ENCODE peak calls at places on chromosome 1, in ten cellular contexts. A is tibial artery; R is Peyer's patch; V is endodermal cell; Y is fibroblast of lung; D is lower lobe of right lung; L is CD4-positive, CD25-positive, alpha-beta regulatory T cell; C is effector memory CD4-positive, alpha-beta T cell; Z is Caco-2; F is GM23338. X is an unnamed sample.
A peak's percentile ranks its signal among the peaks of the same experiment; 100 is the strongest.

GRCh38 chr1:201503397-201504176 is 3.3 kb downstream of the CSRP1 start:
- DNase-seq in L (no peak), Y (peak; percentile 99), A (peak; percentile 89), R (peak; percentile 62), Z (peak; percentile 92), V (peak; percentile 82), C (no peak), F (peak; percentile 73), D (no peak), X (peak; percentile 62)

GRCh38 chr1:44995467-44996238 is 9.3 kb upstream of the EIF2B3 start:
- DNase-seq in C (no peak), R (no peak), D (no peak), Y (no peak), A (no peak), F (no peak), V (no peak), L (no peak), Z (no peak), X (no peak)

GRCh38 chr1:109639063-109639840 is 16.6 kb upstream of the GSTM4 start:
- DNase-seq in R (no peak), Y (no peak), C (no peak), D (no peak), F (no peak), V (peak; percentile 49), Z (no peak), A (peak; percentile 45), L (no peak), X (no peak)

GRCh38 chr1:220511785-220512184 is 16.2 kb upstream of the MARK1 start:
- DNase-seq in A (no peak), L (no peak), D (peak; percentile 49), F (peak; percentile 79), C (no peak), R (no peak), Y (no peak), V (peak; percentile 83), Z (peak; percentile 45), X (no peak)

GRCh38 chr1:234601217-234602017 is 8.6 kb downstream of the IRF2BP2 start:
- DNase-seq in A (no peak), D (no peak), R (no peak), L (peak; percentile 54), C (peak; percentile 42), Y (peak; percentile 52), F (peak; percentile 54), Z (no peak), V (no peak), X (no peak)

GRCh38 chr1:160795951-160796383 is at the start of gene LY9:
- DNase-seq in Z (no peak), V (no peak), R (peak; percentile 94), Y (no peak), A (no peak), D (no peak), C (peak; percentile 76), F (no peak), L (peak; percentile 74), X (no peak)

GRCh38 chr1:117646956-117647355 is 41.1 kb downstream of the TENT5C start:
- DNase-seq in V (no peak), Y (no peak), R (peak; percentile 36), C (no peak), A (no peak), D (no peak), L (no peak), Z (no peak), F (no peak), X (no peak)

GRCh38 chr1:75502776-75503175 is 108.1 kb downstream of the SLC44A5 start:
- DNase-seq in Z (no peak), C (no peak), D (no peak), A (no peak), R (no peak), V (no peak), L (no peak), F (no peak), Y (peak; percentile 91), X (no peak)

GRCh38 chr1:95117207-95118018 is at the start of gene TLCD4:
- DNase-seq in A (peak; percentile 77), V (peak; percentile 91), L (peak; percentile 11), Z (peak; percentile 58), R (peak; percentile 71), C (peak; percentile 3), D (peak; percentile 78), Y (peak; percentile 47), F (peak; percentile 88), X (no peak)

GRCh38 chr1:203506821-203507220 is 12.9 kb downstream of the OPTC start:
- DNase-seq in C (no peak), A (no peak), D (no peak), R (no peak), Y (no peak), V (no peak), Z (no peak), L (no peak), F (no peak), X (no peak)

GRCh38 chr1:207933205-207933800 is 22.4 kb upstream of the CD34 start:
- DNase-seq in Y (no peak), V (no peak), A (no peak), F (no peak), D (no peak), L (no peak), C (no peak), R (no peak), Z (no peak), X (no peak)

GRCh38 chr1:20932437-20932977 is 145.4 kb upstream of the HP1BP3 start:
- DNase-seq in C (no peak), V (no peak), R (no peak), A (no peak), L (no peak), D (no peak), Y (no peak), Z (no peak), F (no peak), X (no peak)

GRCh38 chr1:11768821-11769220 is 6.8 kb downstream of the C1orf167 start:
- DNase-seq in Y (no peak), R (no peak), F (peak; percentile 26), Z (peak; percentile 66), D (no peak), C (no peak), A (no peak), L (no peak), V (no peak), X (no peak)

GRCh38 chr1:2209400-2210083 is 15.0 kb upstream of the FAAP20 start:
- DNase-seq in F (no peak), V (peak; percentile 61), L (no peak), R (no peak), D (no peak), A (peak; percentile 72), Z (no peak), Y (no peak), C (no peak), X (no peak)

GRCh38 chr1:20496241-20496661 is 10.2 kb upstream of the CAMK2N1 start:
- DNase-seq in V (no peak), L (no peak), C (no peak), D (no peak), Y (peak; percentile 90), F (no peak), A (peak; percentile 16), R (no peak), Z (no peak), X (no peak)

GRCh38 chr1:196723325-196724185 is 51.1 kb upstream of the CFHR3 start:
- DNase-seq in Y (no peak), F (peak; percentile 92), D (no peak), V (peak; percentile 94), Z (peak; percentile 74), R (peak; percentile 73), C (peak; percentile 24), A (no peak), L (no peak), X (no peak)

GRCh38 chr1:163970699-163971098 is 588.3 kb upstream of the PBX1 start:
- DNase-seq in A (no peak), Z (no peak), L (no peak), V (no peak), C (no peak), R (no peak), Y (no peak), D (no peak), F (no peak), X (no peak)

DNA sequence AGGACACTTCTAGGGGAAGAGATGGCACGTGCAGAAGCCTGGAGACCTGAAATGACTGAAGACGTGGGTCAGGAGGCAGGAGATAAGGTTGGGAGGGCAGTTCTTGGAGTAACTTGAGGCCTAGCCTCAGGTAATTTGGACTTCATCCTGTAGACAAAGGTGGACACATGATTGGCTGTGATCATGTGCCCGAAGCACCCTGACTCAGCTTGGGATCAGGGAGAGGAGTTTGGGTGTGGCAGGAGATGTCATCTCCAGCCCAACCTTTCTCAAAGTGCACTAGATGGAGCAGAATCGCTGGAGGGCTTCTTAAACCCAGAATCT is 1.5 kb downstream of the SLC66A1 start:
- DNase-seq in V (no peak), F (no peak), Z (no peak), C (no peak), D (no peak), Y (no peak), L (no peak), R (peak; percentile 65), A (no peak), X (no peak)
- H3K4me1 ChIP-seq in V (peaks cover 3% of the 10 kb centered on the region), F (peaks cover 8% of the 10 kb centered on the region), Z (no peaks in the 10 kb centered on the region), C (peaks cover 15% of the 10 kb centered on the region), D (peaks cover 46% of the 10 kb centered on the region), Y (peaks cover 24% of the 10 kb centered on the region), L (peaks cover 26% of the 10 kb centered on the region), R (no peaks in the 10 kb centered on the region), A (peaks cover 22% of the 10 kb centered on the region), X (peaks cover 34% of the 10 kb centered on the region)

DNA sequence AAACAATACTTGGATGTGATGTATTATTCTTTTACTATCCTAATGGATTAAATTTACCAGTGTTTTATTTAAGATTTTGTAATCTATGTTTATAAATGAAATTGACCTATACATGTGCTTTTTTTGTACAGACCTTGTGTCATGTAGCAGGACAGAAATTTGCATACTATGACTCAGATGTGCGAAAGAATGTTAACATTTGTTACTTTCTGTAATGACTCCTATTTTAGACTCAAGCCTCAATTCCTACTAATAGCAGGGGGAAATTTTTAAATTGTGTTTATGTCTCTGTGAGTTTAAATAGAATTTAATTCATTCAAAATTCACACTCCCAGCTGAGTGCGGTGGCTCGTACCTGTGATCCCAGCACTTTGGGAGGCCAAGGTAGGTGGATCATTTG is 21.8 kb upstream of the RIMKLA start:
- DNase-seq in C (no peak), L (no peak), D (no peak), Y (no peak), F (no peak), A (no peak), V (no peak), R (no peak), Z (no peak), X (no peak)
- H3K4me1 ChIP-seq in C (no peaks in the 10 kb centered on the region), L (no peaks in the 10 kb centered on the region), D (no peaks in the 10 kb centered on the region), Y (no peaks in the 10 kb centered on the region), F (no peaks in the 10 kb centered on the region), A (no peaks in the 10 kb centered on the region), V (no peaks in the 10 kb centered on the region), R (no peaks in the 10 kb centered on the region), Z (no peaks in the 10 kb centered on the region), X (no peaks in the 10 kb centered on the region)

DNA sequence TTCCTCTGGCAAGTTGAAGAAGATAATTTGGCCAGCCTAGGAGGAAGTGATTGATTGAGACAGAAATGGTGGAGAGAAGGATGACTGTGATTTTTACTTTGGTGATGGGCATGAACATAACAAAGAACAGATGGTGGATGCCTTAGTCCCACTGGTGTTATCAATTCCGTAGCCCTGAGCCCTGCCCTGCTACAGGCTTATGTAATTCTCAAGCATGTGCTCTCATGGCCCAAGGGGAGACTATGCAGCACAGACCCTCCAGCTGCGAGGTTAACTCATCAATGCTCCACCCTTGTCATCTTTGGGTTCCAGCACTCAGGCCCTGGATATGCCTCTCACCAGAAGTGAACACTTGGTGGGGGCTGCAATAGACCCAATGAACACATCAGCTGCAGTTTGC is 62.7 kb upstream of the LRRC8D start:
- DNase-seq in Y (no peak), R (no peak), L (no peak), A (no peak), C (no peak), D (no peak), Z (no peak), F (no peak), V (no peak), X (no peak)
- H3K4me1 ChIP-seq in Y (peaks cover 5% of the 10 kb centered on the region), R (no peaks in the 10 kb centered on the region), L (peaks cover 80% of the 10 kb centered on the region), A (peaks cover 6% of the 10 kb centered on the region), C (peaks cover 31% of the 10 kb centered on the region), D (peaks cover 79% of the 10 kb centered on the region), Z (no peaks in the 10 kb centered on the region), F (peaks cover 9% of the 10 kb centered on the region), V (peaks cover 17% of the 10 kb centered on the region), X (peaks cover 17% of the 10 kb centered on the region)

GRCh38 chr1:58824753-58825389 is 41.0 kb upstream of the JUN start:
- DNase-seq in Y (no peak), V (no peak), Z (no peak), R (peak; percentile 80), D (peak; percentile 74), C (no peak), L (no peak), A (no peak), F (no peak), X (no peak)
- H3K4me1 ChIP-seq in Y (peaks cover 14% of the 10 kb centered on the region), V (peaks cover 3% of the 10 kb centered on the region), Z (no peaks in the 10 kb centered on the region), R (no peaks in the 10 kb centered on the region), D (peaks cover 17% of the 10 kb centered on the region), C (no peaks in the 10 kb centered on the region), L (no peaks in the 10 kb centered on the region), A (no peaks in the 10 kb centered on the region), F (no peaks in the 10 kb centered on the region), X (peaks cover 1% of the 10 kb centered on the region)